ENCODE peak calls at places on chromosomes 4 and X, in eight cellular contexts. A is GM03348; W is naive thymus-derived CD8-positive, alpha-beta T cell; K is NCI-H1092; J is NCI-H1436; O is AG08396; D is GM04504; U is ascending aorta. Y is an unnamed sample.

GRCh38 chr4:136731025-136731424 is 801.3 kb downstream of the PCDH18 start:
- DNase-seq in J (no peak), O (no peak), W (no peak), U (no peak), D (no peak), A (no peak), K (no peak), Y (no peak)

GRCh38 chrX:123899701-123900100 is 39.8 kb downstream of the XIAP start:
- DNase-seq in K (no peak), A (no peak), D (no peak), U (no peak), O (no peak), W (no peak), J (no peak), Y (no peak)

GRCh38 chr4:124941267-124941666 is 228.7 kb upstream of the ANKRD50 start:
- DNase-seq in K (no peak), W (no peak), O (no peak), D (no peak), A (no peak), J (no peak), U (no peak), Y (no peak)

GRCh38 chr4:53714377-53715140 is 123.3 kb upstream of the LNX1 start:
- DNase-seq in K (no peak), D (no peak), J (no peak), U (no peak), A (peak), W (no peak), O (no peak), Y (no peak)

GRCh38 chrX:96314974-96315373 is 369.7 kb upstream of the DIAPH2 start:
- DNase-seq in K (no peak), O (peak), D (no peak), W (no peak), J (no peak), U (no peak), A (peak), Y (no peak)

GRCh38 chrX:9166566-9166909 is 132.6 kb upstream of the FAM9B start:
- DNase-seq in A (no peak), U (no peak), J (no peak), K (no peak), O (no peak), W (no peak), D (no peak), Y (no peak)

GRCh38 chr4:113106076-113106475 is 56.6 kb downstream of the ANK2 start:
- DNase-seq in O (peak), A (peak), U (no peak), D (peak), W (no peak), K (no peak), J (no peak), Y (no peak)

GRCh38 chr4:13617801-13618200 is 9.7 kb downstream of the BOD1L1 start:
- DNase-seq in W (no peak), O (no peak), A (no peak), U (no peak), D (no peak), J (no peak), K (no peak), Y (no peak)

GRCh38 chr4:86481429-86481828 is 112.7 kb upstream of the PTPN13 start:
- DNase-seq in D (no peak), K (no peak), U (no peak), W (no peak), J (no peak), O (no peak), A (no peak), Y (no peak)

GRCh38 chr4:109294006-109294405 is 8.5 kb downstream of the COL25A1 start:
- DNase-seq in J (no peak), D (no peak), K (no peak), W (no peak), O (no peak), A (no peak), U (no peak), Y (no peak)

GRCh38 chr4:139928568-139928967 is 225.4 kb downstream of the MAML3 start:
- DNase-seq in K (no peak), D (no peak), U (no peak), J (no peak), W (no peak), A (no peak), O (no peak), Y (no peak)

GRCh38 chr4:95500361-95500760 is 48.4 kb downstream of the UNC5C start:
- DNase-seq in W (no peak), J (no peak), K (no peak), O (no peak), D (no peak), A (no peak), U (no peak), Y (no peak)

GRCh38 chrX:150942958-150943594 is 40.1 kb upstream of the HMGB3 start:
- DNase-seq in U (no peak), J (peak), A (no peak), O (no peak), D (no peak), W (no peak), K (no peak), Y (no peak)